ENCODE peak calls at places on chromosomes 12 and 14, in five cellular contexts. I, H, X, B and K are unnamed samples.

GRCh38 chr12:131486831-131487230 is 224.1 kb upstream of the SFSWAP start:
- DNase-seq in B (no peak), H (no peak), X (no peak), I (no peak), K (no peak)

GRCh38 chr12:13163868-13164267 is 32.7 kb upstream of the EMP1 start:
- DNase-seq in H (no peak), I (no peak), X (no peak), B (no peak), K (no peak)

GRCh38 chr12:54475542-54475941 is 2.1 kb upstream of the GTSF1 start:
- DNase-seq in X (no peak), I (no peak), H (no peak), B (no peak), K (no peak)

GRCh38 chr14:96683575-96684289 is 113.5 kb upstream of the VRK1 start:
- DNase-seq in B (no peak), I (no peak), X (no peak), H (no peak), K (no peak)

GRCh38 chr14:75063013-75063412 is 811 bp downstream of the ACYP1 start:
- DNase-seq in X (no peak), I (no peak), B (no peak), H (no peak), K (no peak)

GRCh38 chr14:71175491-71175890 is 268.2 kb downstream of the PCNX1 start:
- DNase-seq in X (no peak), H (no peak), I (no peak), B (no peak), K (no peak)

GRCh38 chr12:120225200-120225558 is 24.3 kb upstream of the RPLP0 start:
- DNase-seq in X (no peak), B (no peak), H (no peak), I (no peak), K (no peak)

GRCh38 chr14:105398726-105399440 is 545 bp downstream of the TEX22 start:
- DNase-seq in H (peak), I (peak), B (peak), X (no peak), K (peak)

GRCh38 chr12:4700621-4701026 is 19.6 kb upstream of the GALNT8 start:
- DNase-seq in B (no peak), X (no peak), H (peak), I (no peak), K (no peak)

GRCh38 chr14:94129758-94130414 is 482 bp upstream of the IFI27L2 start:
- DNase-seq in H (peak), X (peak), I (peak), B (peak), K (peak)

GRCh38 chr12:108447168-108447840 is 67.8 kb upstream of the FICD start:
- DNase-seq in B (no peak), H (peak), I (peak), X (no peak), K (no peak)

GRCh38 chr14:61140271-61140670 is 140.9 kb downstream of the TMEM30B start:
- DNase-seq in I (no peak), H (peak), B (no peak), X (no peak), K (no peak)

GRCh38 chr12:99393763-99394162 is 253.8 kb upstream of the GARIN6 start:
- DNase-seq in B (no peak), X (no peak), H (no peak), I (no peak), K (no peak)

GRCh38 chr12:75705749-75706719 is 194.6 kb upstream of the KRR1 start:
- DNase-seq in I (peak), H (peak), B (no peak), X (no peak), K (peak)

GRCh38 chr12:99600388-99600787 is 47.2 kb upstream of the GARIN6 start:
- DNase-seq in X (no peak), I (no peak), B (no peak), H (no peak), K (no peak)

GRCh38 chr12:12542964-12543363 is 19.7 kb downstream of the DUSP16 start:
- DNase-seq in H (no peak), B (no peak), X (no peak), I (no peak), K (no peak)

GRCh38 chr14:89466460-89466859 is 49.4 kb upstream of the FOXN3 start:
- DNase-seq in I (no peak), H (no peak), B (no peak), X (no peak), K (no peak)

GRCh38 chr14:48568688-48569087 is 893.3 kb upstream of the MDGA2 start:
- DNase-seq in I (no peak), H (peak), X (no peak), B (no peak), K (no peak)
- TF ChIP-seq RFX5 in I (no peak), H (no peak), X (no peak), B (no peak), K (no peak)

GRCh38 chr12:56716458-56716857 is 8.6 kb downstream of the NACA start:
- DNase-seq in X (no peak), I (no peak), B (no peak), H (no peak), K (peak)

GRCh38 chr12:56718636-56719035 is 6.5 kb downstream of the NACA start:
- DNase-seq in I (no peak), B (no peak), X (no peak), H (no peak), K (no peak)

GRCh38 chr12:56718167-56718566 is 6.9 kb downstream of the NACA start:
- DNase-seq in I (no peak), H (no peak), X (no peak), B (no peak), K (no peak)

GRCh38 chr12:56715798-56716197 is 9.3 kb downstream of the NACA start:
- DNase-seq in H (no peak), B (no peak), X (no peak), I (no peak), K (peak)

GRCh38 chr12:56716933-56717880 is 7.9 kb downstream of the NACA start:
- DNase-seq in B (no peak), H (no peak), I (no peak), X (no peak), K (no peak)
- TF ChIP-seq RFX5 in B (no peak), H (no peak), I (no peak), X (no peak), K (no peak)

GRCh38 chr14:35825968-35826217 is 245 bp upstream of the BRMS1L start:
- DNase-seq in B (no peak), H (no peak), I (no peak), X (no peak), K (no peak)
- TF ChIP-seq RFX5 in B (no peak), H (no peak), I (no peak), X (no peak), K (no peak)

GRCh38 chr12:46483572-46484395 is 111.2 kb upstream of the SLC38A2 start:
- DNase-seq in X (no peak), I (no peak), H (peak), B (no peak), K (peak)
- TF ChIP-seq RFX5 in X (no peak), I (no peak), H (no peak), B (no peak), K (no peak)